ENCODE peak calls at places on chromosomes 1 and 21, in nine cellular contexts. One of them, this sample, is unnamed.

GRCh38 chr1:119647734-119648619 is at the start of gene ZNF697:
- DNase-seq in fibroblast of pulmonary artery: peak
- DNase-seq in PC-3: peak
- DNase-seq in lung: peak
- DNase-seq in SK-N-DZ: peak
- DNase-seq in RWPE1: peak
- DNase-seq in fibroblast of lung: peak
- DNase-seq in astrocyte of the spinal cord: peak
- DNase-seq in RPMI7951: peak
- DNase-seq in this sample: peak

GRCh38 chr1:14420686-14421085 is 177.8 kb upstream of the KAZN start:
- DNase-seq in RWPE1: no peak
- DNase-seq in astrocyte of the spinal cord: no peak
- DNase-seq in RPMI7951: no peak
- DNase-seq in SK-N-DZ: no peak
- DNase-seq in fibroblast of pulmonary artery: no peak
- DNase-seq in fibroblast of lung: no peak
- DNase-seq in lung: no peak
- DNase-seq in PC-3: no peak
- DNase-seq in this sample: no peak

GRCh38 chr1:185823471-185823870 is 89.3 kb downstream of the HMCN1 start:
- DNase-seq in RPMI7951: peak
- DNase-seq in fibroblast of pulmonary artery: peak
- DNase-seq in astrocyte of the spinal cord: peak
- DNase-seq in PC-3: peak
- DNase-seq in SK-N-DZ: no peak
- DNase-seq in lung: no peak
- DNase-seq in fibroblast of lung: peak
- DNase-seq in RWPE1: no peak
- DNase-seq in this sample: no peak

GRCh38 chr1:17419626-17420328 is 19.7 kb downstream of the RCC2 start:
- DNase-seq in astrocyte of the spinal cord: peak
- DNase-seq in lung: peak
- DNase-seq in SK-N-DZ: peak
- DNase-seq in fibroblast of pulmonary artery: peak
- DNase-seq in fibroblast of lung: peak
- DNase-seq in PC-3: peak
- DNase-seq in RWPE1: peak
- DNase-seq in RPMI7951: peak
- DNase-seq in this sample: peak

GRCh38 chr1:115074839-115075534 is 14.3 kb downstream of the TSPAN2 start:
- DNase-seq in RPMI7951: peak
- DNase-seq in fibroblast of pulmonary artery: no peak
- DNase-seq in PC-3: no peak
- DNase-seq in SK-N-DZ: no peak
- DNase-seq in astrocyte of the spinal cord: peak
- DNase-seq in fibroblast of lung: peak
- DNase-seq in lung: no peak
- DNase-seq in RWPE1: no peak
- DNase-seq in this sample: no peak

GRCh38 chr1:219324629-219325367 is 151.1 kb downstream of the LYPLAL1 start:
- DNase-seq in PC-3: peak
- DNase-seq in fibroblast of pulmonary artery: peak
- DNase-seq in fibroblast of lung: peak
- DNase-seq in RPMI7951: peak
- DNase-seq in RWPE1: peak
- DNase-seq in astrocyte of the spinal cord: peak
- DNase-seq in SK-N-DZ: no peak
- DNase-seq in lung: no peak
- DNase-seq in this sample: peak

GRCh38 chr1:226064816-226065248 is 2.3 kb downstream of the H3-3A start:
- DNase-seq in lung: no peak
- DNase-seq in RWPE1: peak
- DNase-seq in PC-3: peak
- DNase-seq in SK-N-DZ: peak
- DNase-seq in astrocyte of the spinal cord: peak
- DNase-seq in fibroblast of lung: peak
- DNase-seq in fibroblast of pulmonary artery: peak
- DNase-seq in RPMI7951: peak
- DNase-seq in this sample: peak

GRCh38 chr1:213759359-213760181 is 228.2 kb upstream of the PROX1 start:
- DNase-seq in RWPE1: no peak
- DNase-seq in PC-3: no peak
- DNase-seq in lung: no peak
- DNase-seq in astrocyte of the spinal cord: no peak
- DNase-seq in SK-N-DZ: no peak
- DNase-seq in fibroblast of pulmonary artery: no peak
- DNase-seq in RPMI7951: no peak
- DNase-seq in fibroblast of lung: no peak
- DNase-seq in this sample: no peak

GRCh38 chr21:39951183-39952101 is 84.2 kb downstream of the PCP4 start:
- DNase-seq in PC-3: no peak
- DNase-seq in RPMI7951: no peak
- DNase-seq in fibroblast of lung: no peak
- DNase-seq in RWPE1: no peak
- DNase-seq in lung: no peak
- DNase-seq in fibroblast of pulmonary artery: no peak
- DNase-seq in astrocyte of the spinal cord: no peak
- DNase-seq in SK-N-DZ: no peak
- DNase-seq in this sample: no peak

GRCh38 chr1:209406111-209406654 is 177.3 kb upstream of the CAMK1G start:
- DNase-seq in astrocyte of the spinal cord: no peak
- DNase-seq in fibroblast of lung: peak
- DNase-seq in RPMI7951: no peak
- DNase-seq in RWPE1: no peak
- DNase-seq in PC-3: peak
- DNase-seq in SK-N-DZ: no peak
- DNase-seq in lung: no peak
- DNase-seq in fibroblast of pulmonary artery: no peak
- DNase-seq in this sample: no peak

GRCh38 chr1:152018537-152018936 is 18.3 kb downstream of the S100A11 start:
- DNase-seq in PC-3: peak
- DNase-seq in fibroblast of lung: no peak
- DNase-seq in SK-N-DZ: no peak
- DNase-seq in lung: no peak
- DNase-seq in RPMI7951: no peak
- DNase-seq in RWPE1: no peak
- DNase-seq in astrocyte of the spinal cord: no peak
- DNase-seq in fibroblast of pulmonary artery: peak
- DNase-seq in this sample: no peak

GRCh38 chr1:28246427-28246832 is 10.5 kb downstream of the ATP5IF1 start:
- DNase-seq in lung: no peak
- DNase-seq in fibroblast of pulmonary artery: peak
- DNase-seq in fibroblast of lung: no peak
- DNase-seq in SK-N-DZ: no peak
- DNase-seq in astrocyte of the spinal cord: no peak
- DNase-seq in RWPE1: no peak
- DNase-seq in RPMI7951: no peak
- DNase-seq in PC-3: peak
- DNase-seq in this sample: peak

GRCh38 chr21:45932922-45933502 is 48.6 kb upstream of the COL6A1 start:
- DNase-seq in RWPE1: no peak
- DNase-seq in fibroblast of lung: no peak
- DNase-seq in PC-3: no peak
- DNase-seq in RPMI7951: no peak
- DNase-seq in astrocyte of the spinal cord: no peak
- DNase-seq in lung: no peak
- DNase-seq in fibroblast of pulmonary artery: no peak
- DNase-seq in SK-N-DZ: no peak
- DNase-seq in this sample: no peak

GRCh38 chr1:93616221-93616995 is 65.2 kb downstream of the BCAR3 start:
- DNase-seq in lung: no peak
- DNase-seq in SK-N-DZ: no peak
- DNase-seq in PC-3: peak
- DNase-seq in astrocyte of the spinal cord: no peak
- DNase-seq in RPMI7951: no peak
- DNase-seq in fibroblast of lung: peak
- DNase-seq in fibroblast of pulmonary artery: no peak
- DNase-seq in RWPE1: no peak
- DNase-seq in this sample: no peak

GRCh38 chr1:244599937-244600350 is 53.0 kb upstream of the DESI2 start:
- DNase-seq in PC-3: peak
- DNase-seq in RPMI7951: peak
- DNase-seq in fibroblast of lung: peak
- DNase-seq in RWPE1: peak
- DNase-seq in SK-N-DZ: no peak
- DNase-seq in lung: no peak
- DNase-seq in astrocyte of the spinal cord: peak
- DNase-seq in fibroblast of pulmonary artery: peak
- DNase-seq in this sample: peak

GRCh38 chr1:225697437-225697836 is 44.5 kb upstream of the ENAH start:
- DNase-seq in lung: no peak
- DNase-seq in SK-N-DZ: no peak
- DNase-seq in fibroblast of lung: no peak
- DNase-seq in astrocyte of the spinal cord: no peak
- DNase-seq in RPMI7951: no peak
- DNase-seq in fibroblast of pulmonary artery: no peak
- DNase-seq in RWPE1: no peak
- DNase-seq in PC-3: no peak
- DNase-seq in this sample: no peak

GRCh38 chr1:216044538-216044937 is 378.7 kb downstream of the USH2A start:
- DNase-seq in RWPE1: no peak
- DNase-seq in fibroblast of lung: peak
- DNase-seq in astrocyte of the spinal cord: peak
- DNase-seq in SK-N-DZ: no peak
- DNase-seq in RPMI7951: no peak
- DNase-seq in fibroblast of pulmonary artery: no peak
- DNase-seq in PC-3: no peak
- DNase-seq in lung: no peak
- DNase-seq in this sample: no peak

GRCh38 chr1:51518033-51518729 is 885 bp downstream of the EPS15 start:
- DNase-seq in fibroblast of pulmonary artery: peak
- DNase-seq in PC-3: peak
- DNase-seq in lung: peak
- DNase-seq in astrocyte of the spinal cord: no peak
- DNase-seq in SK-N-DZ: peak
- DNase-seq in RPMI7951: peak
- DNase-seq in RWPE1: peak
- DNase-seq in fibroblast of lung: peak
- DNase-seq in this sample: peak

GRCh38 chr1:18110598-18110939 is 3.0 kb downstream of the IGSF21 start:
- DNase-seq in lung: no peak
- DNase-seq in fibroblast of lung: no peak
- DNase-seq in PC-3: no peak
- DNase-seq in RWPE1: no peak
- DNase-seq in SK-N-DZ: no peak
- DNase-seq in astrocyte of the spinal cord: no peak
- DNase-seq in RPMI7951: no peak
- DNase-seq in fibroblast of pulmonary artery: no peak
- DNase-seq in this sample: no peak

GRCh38 chr1:175498002-175498401 is 245.4 kb downstream of the TNR start:
- DNase-seq in RWPE1: peak
- DNase-seq in SK-N-DZ: no peak
- DNase-seq in astrocyte of the spinal cord: no peak
- DNase-seq in RPMI7951: no peak
- DNase-seq in fibroblast of lung: peak
- DNase-seq in PC-3: peak
- DNase-seq in fibroblast of pulmonary artery: peak
- DNase-seq in lung: no peak
- DNase-seq in this sample: peak

GRCh38 chr1:223393275-223394214 is at the start of gene CCDC185:
- DNase-seq in PC-3: no peak
- DNase-seq in astrocyte of the spinal cord: no peak
- DNase-seq in lung: no peak
- DNase-seq in fibroblast of lung: peak
- DNase-seq in RPMI7951: no peak
- DNase-seq in RWPE1: peak
- DNase-seq in fibroblast of pulmonary artery: no peak
- DNase-seq in SK-N-DZ: no peak
- DNase-seq in this sample: no peak

GRCh38 chr1:246875041-246876026 is 56.4 kb downstream of the AHCTF1 start:
- DNase-seq in fibroblast of pulmonary artery: peak
- DNase-seq in PC-3: peak
- DNase-seq in lung: no peak
- DNase-seq in RWPE1: peak
- DNase-seq in fibroblast of lung: peak
- DNase-seq in astrocyte of the spinal cord: peak
- DNase-seq in SK-N-DZ: no peak
- DNase-seq in RPMI7951: peak
- DNase-seq in this sample: peak

GRCh38 chr1:63821650-63822049 is 47.8 kb downstream of the ROR1 start:
- DNase-seq in SK-N-DZ: no peak
- DNase-seq in RPMI7951: peak
- DNase-seq in astrocyte of the spinal cord: peak
- DNase-seq in lung: no peak
- DNase-seq in fibroblast of pulmonary artery: peak
- DNase-seq in fibroblast of lung: peak
- DNase-seq in RWPE1: no peak
- DNase-seq in PC-3: peak
- DNase-seq in this sample: peak

GRCh38 chr1:76037314-76037713 is 37.2 kb upstream of the ST6GALNAC3 start:
- DNase-seq in lung: no peak
- DNase-seq in fibroblast of pulmonary artery: no peak
- DNase-seq in SK-N-DZ: no peak
- DNase-seq in astrocyte of the spinal cord: no peak
- DNase-seq in RWPE1: no peak
- DNase-seq in PC-3: no peak
- DNase-seq in fibroblast of lung: no peak
- DNase-seq in RPMI7951: no peak
- DNase-seq in this sample: no peak

GRCh38 chr1:234745844-234746797 is 136.1 kb upstream of the IRF2BP2 start:
- DNase-seq in astrocyte of the spinal cord: peak
- DNase-seq in SK-N-DZ: peak
- DNase-seq in RWPE1: peak
- DNase-seq in RPMI7951: peak
- DNase-seq in lung: no peak
- DNase-seq in fibroblast of pulmonary artery: peak
- DNase-seq in PC-3: peak
- DNase-seq in fibroblast of lung: peak
- DNase-seq in this sample: peak

GRCh38 chr1:9213956-9214355 is 20.6 kb upstream of the H6PD start:
- DNase-seq in RWPE1: no peak
- DNase-seq in fibroblast of pulmonary artery: no peak
- DNase-seq in PC-3: peak
- DNase-seq in lung: no peak
- DNase-seq in fibroblast of lung: no peak
- DNase-seq in RPMI7951: no peak
- DNase-seq in SK-N-DZ: no peak
- DNase-seq in astrocyte of the spinal cord: no peak
- DNase-seq in this sample: no peak

GRCh38 chr1:210360852-210361477 is 32.3 kb downstream of the HHAT start:
- DNase-seq in SK-N-DZ: no peak
- DNase-seq in RWPE1: peak
- DNase-seq in fibroblast of lung: peak
- DNase-seq in astrocyte of the spinal cord: peak
- DNase-seq in PC-3: peak
- DNase-seq in RPMI7951: peak
- DNase-seq in fibroblast of pulmonary artery: peak
- DNase-seq in lung: no peak
- DNase-seq in this sample: peak

GRCh38 chr1:181936269-181936668 is 125.2 kb downstream of the ZNF648 start:
- DNase-seq in RPMI7951: no peak
- DNase-seq in PC-3: no peak
- DNase-seq in SK-N-DZ: no peak
- DNase-seq in astrocyte of the spinal cord: no peak
- DNase-seq in fibroblast of pulmonary artery: no peak
- DNase-seq in fibroblast of lung: no peak
- DNase-seq in RWPE1: no peak
- DNase-seq in lung: no peak
- DNase-seq in this sample: no peak

This sample was measured in mammary epithelial cell.